ENCODE peak calls at places on chromosomes 2 and 18, in ten cellular contexts. K is nephron progenitor cell, R is uterus, P is AG10803, M is lung, F is thoracic aorta, L is NB4, D is fibroblast of villous mesenchyme, E is body of pancreas, U is AG04450. A is an unnamed sample.
A peak's percentile ranks its signal among the peaks of the same experiment; 100 is the strongest.

GRCh38 chr2:191051825-191052778 is 38.1 kb upstream of the STAT1 start:
- DNase-seq in U (no peak), R (no peak), E (peak; percentile 21), K (no peak), D (peak; percentile 80), M (no peak), L (peak; percentile 73), F (no peak), P (peak; percentile 76), A (peak; percentile 7)

GRCh38 chr2:239521518-239521815 is 120.6 kb upstream of the HDAC4 start:
- DNase-seq in U (no peak), M (no peak), E (no peak), F (no peak), P (no peak), K (no peak), D (no peak), R (no peak), L (no peak), A (no peak)

GRCh38 chr2:170143045-170143717 is 34.8 kb upstream of the MYO3B start:
- DNase-seq in P (no peak), R (no peak), K (no peak), U (no peak), F (no peak), M (no peak), D (no peak), L (no peak), E (no peak), A (no peak)

GRCh38 chr2:60442608-60443007 is 110.8 kb downstream of the BCL11A start:
- DNase-seq in U (no peak), R (no peak), D (no peak), F (no peak), L (no peak), K (no peak), M (no peak), P (no peak), E (no peak), A (no peak)

GRCh38 chr2:67290451-67290991 is 106.6 kb upstream of the ETAA1 start:
- DNase-seq in P (peak; percentile 84), L (no peak), E (no peak), F (no peak), K (no peak), D (peak; percentile 64), M (no peak), R (no peak), U (no peak), A (no peak)

GRCh38 chr2:68643011-68643873 is at the start of gene PROKR1:
- DNase-seq in M (peak; percentile 31), U (no peak), D (peak; percentile 11), P (peak; percentile 8), R (no peak), K (peak; percentile 79), F (no peak), L (peak; percentile 67), E (peak; percentile 25), A (peak; percentile 32)

GRCh38 chr2:27249891-27250651 is 12.8 kb downstream of the SLC30A3 start:
- DNase-seq in K (peak; percentile 79), U (no peak), F (no peak), L (peak; percentile 67), E (peak; percentile 52), P (peak; percentile 22), R (no peak), D (peak; percentile 57), M (peak; percentile 49), A (peak; percentile 70)

GRCh38 chr18:76756491-76757288 is 65.7 kb upstream of the ZNF236 start:
- DNase-seq in P (peak; percentile 5), D (peak; percentile 45), L (no peak), M (no peak), U (no peak), K (no peak), E (peak; percentile 9), R (peak; percentile 61), F (no peak), A (no peak)

GRCh38 chr18:53790817-53791216 is 433.7 kb downstream of the MBD2 start:
- DNase-seq in E (no peak), D (no peak), F (no peak), M (no peak), L (no peak), U (no peak), R (no peak), P (peak; percentile 68), K (no peak), A (no peak)

GRCh38 chr18:59516356-59517155 is 157.5 kb upstream of the LMAN1 start:
- DNase-seq in P (peak; percentile 70), M (peak; percentile 78), E (peak; percentile 55), L (no peak), U (peak; percentile 52), R (peak; percentile 83), D (peak; percentile 92), K (no peak), F (no peak), A (no peak)

GRCh38 chr2:234732404-234733092 is 219.3 kb upstream of the SH3BP4 start:
- DNase-seq in F (no peak), M (peak; percentile 24), U (no peak), K (no peak), R (no peak), D (no peak), E (no peak), L (no peak), P (no peak), A (no peak)

GRCh38 chr2:46414701-46415100 is 64.7 kb upstream of the TMEM247 start:
- DNase-seq in P (no peak), E (no peak), F (no peak), U (no peak), K (no peak), L (no peak), R (no peak), M (no peak), D (no peak), A (no peak)

GRCh38 chr2:80164375-80164774 is 140.2 kb downstream of the LRRTM1 start:
- DNase-seq in M (no peak), E (no peak), L (no peak), D (no peak), R (no peak), F (no peak), K (no peak), P (no peak), U (no peak), A (no peak)

GRCh38 chr18:49630246-49630699 is 68.4 kb downstream of the LIPG start:
- DNase-seq in M (no peak), R (no peak), P (no peak), L (peak; percentile 14), K (no peak), F (no peak), U (no peak), E (peak; percentile 51), D (peak; percentile 5), A (no peak)

GRCh38 chr18:70041459-70042020 is 93.9 kb upstream of the CD226 start:
- DNase-seq in D (peak; percentile 28), U (no peak), R (no peak), L (no peak), K (no peak), E (no peak), P (no peak), F (no peak), M (no peak), A (no peak)

GRCh38 chr18:56532176-56532840 is 106.1 kb downstream of the TXNL1 start:
- DNase-seq in U (no peak), F (no peak), E (no peak), P (peak; percentile 33), R (no peak), K (no peak), D (no peak), L (no peak), M (no peak), A (no peak)

GRCh38 chr2:212154392-212154791 is 384.2 kb downstream of the ERBB4 start:
- DNase-seq in E (no peak), D (no peak), R (no peak), K (no peak), M (no peak), P (no peak), L (no peak), U (no peak), F (no peak), A (no peak)

GRCh38 chr2:234425923-234426603 is 70.8 kb downstream of the ARL4C start:
- DNase-seq in P (no peak), U (no peak), D (no peak), K (no peak), R (no peak), M (no peak), F (no peak), L (peak; percentile 45), E (peak; percentile 42), A (no peak)

GRCh38 chr2:222468338-222468737 is 44.0 kb downstream of the SGPP2 start:
- DNase-seq in P (no peak), E (no peak), F (no peak), U (no peak), R (no peak), L (no peak), D (no peak), M (no peak), K (no peak), A (no peak)

GRCh38 chr2:169711751-169712509 is 17.7 kb downstream of the PHOSPHO2 start:
- DNase-seq in U (no peak), E (no peak), P (no peak), K (no peak), R (no peak), M (no peak), L (peak; percentile 32), D (no peak), F (no peak), A (no peak)

GRCh38 chr2:5057895-5058294 is 634.3 kb upstream of the SOX11 start:
- DNase-seq in E (no peak), R (no peak), P (no peak), L (no peak), F (no peak), M (no peak), U (no peak), D (no peak), K (no peak), A (no peak)

GRCh38 chr2:141109633-141110032 is 1021.2 kb downstream of the LRP1B start:
- DNase-seq in E (no peak), M (no peak), U (no peak), R (no peak), P (no peak), D (no peak), K (no peak), L (peak; percentile 10), F (no peak), A (no peak)
- TF ChIP-seq CTCF in E (no peak), M (no peak), U (peak; percentile 36), R (no peak), P (no peak), D (no peak), K (peak; percentile 20), L (peak; percentile 21), F (no peak), A (peak; percentile 44)

GRCh38 chr2:96408631-96409542 is 73.3 kb downstream of the NCAPH start:
- DNase-seq in U (no peak), M (no peak), R (peak; percentile 33), L (no peak), F (peak; percentile 25), K (no peak), E (peak; percentile 74), D (no peak), P (no peak), A (peak; percentile 24)
- TF ChIP-seq CTCF in U (peak; percentile 9), M (no peak), R (no peak), L (no peak), F (no peak), K (no peak), E (no peak), D (no peak), P (no peak), A (peak; percentile 34)

GRCh38 chr2:158635961-158636601 is 159.0 kb upstream of the DAPL1 start:
- DNase-seq in P (no peak), F (no peak), L (no peak), D (no peak), M (no peak), U (no peak), K (no peak), R (no peak), E (no peak), A (no peak)
- TF ChIP-seq CTCF in P (no peak), F (no peak), L (no peak), D (no peak), M (no peak), U (no peak), K (no peak), R (no peak), E (no peak), A (no peak)

GRCh38 chr18:37266290-37266689 is 299.3 kb downstream of the CELF4 start:
- DNase-seq in E (no peak), M (no peak), R (no peak), P (no peak), D (no peak), K (peak; percentile 49), F (no peak), U (no peak), L (no peak), A (peak; percentile 26)
- TF ChIP-seq CTCF in E (no peak), M (no peak), R (no peak), P (no peak), D (no peak), K (peak; percentile 48), F (no peak), U (no peak), L (peak; percentile 17), A (peak; percentile 47)

A was measured in neural crest cell.